ENCODE peak calls at places on chromosomes 5 and 9, in six cellular contexts. O, V, F, S, D and L are unnamed samples.
A peak's percentile ranks its signal among the peaks of the same experiment; 100 is the strongest.

GRCh38 chr5:41457094-41457493 is 53.3 kb downstream of the PLCXD3 start:
- DNase-seq in F (no peak), S (no peak), D (no peak), V (no peak), O (no peak), L (no peak)

GRCh38 chr5:133401731-133402347 is 210.5 kb downstream of the FSTL4 start:
- DNase-seq in O (peak; percentile 34), S (no peak), F (no peak), V (no peak), D (no peak), L (no peak)

GRCh38 chr9:4262735-4263141 is 37.1 kb downstream of the GLIS3 start:
- DNase-seq in D (no peak), O (peak; percentile 68), V (no peak), F (no peak), S (peak; percentile 96), L (no peak)

GRCh38 chr5:176144508-176144907 is 93.7 kb upstream of the SIMC1 start:
- DNase-seq in F (no peak), S (no peak), D (no peak), V (no peak), O (no peak), L (no peak)

GRCh38 chr9:90870646-90871326 is 69.2 kb downstream of the SYK start:
- DNase-seq in D (no peak), O (peak; percentile 59), F (peak; percentile 68), S (peak; percentile 22), V (no peak), L (no peak)

GRCh38 chr5:98349251-98349989 is 424.0 kb upstream of the RGMB start:
- DNase-seq in D (no peak), S (peak; percentile 70), O (peak; percentile 46), V (no peak), F (no peak), L (no peak)

GRCh38 chr5:4941957-4942830 is 197.9 kb upstream of the ADAMTS16 start:
- DNase-seq in O (peak; percentile 86), S (peak; percentile 14), F (no peak), D (no peak), V (no peak), L (peak; percentile 18)

GRCh38 chr9:20304001-20304400 is 318.3 kb downstream of the MLLT3 start:
- DNase-seq in O (peak; percentile 45), S (no peak), D (no peak), V (no peak), F (no peak), L (no peak)

GRCh38 chr9:134597041-134597913 is 44.3 kb upstream of the COL5A1 start:
- DNase-seq in F (peak; percentile 36), V (no peak), S (no peak), D (peak; percentile 42), O (no peak), L (no peak)

GRCh38 chr5:158886086-158886485 is 213.6 kb downstream of the EBF1 start:
- DNase-seq in D (no peak), O (no peak), S (no peak), F (no peak), V (no peak), L (no peak)

GRCh38 chr5:127112347-127112864 is 39.1 kb upstream of the C5orf63 start:
- DNase-seq in V (no peak), S (no peak), O (no peak), D (no peak), F (no peak), L (no peak)

GRCh38 chr5:5276471-5276870 is 136.3 kb downstream of the ADAMTS16 start:
- DNase-seq in V (no peak), D (no peak), S (no peak), O (no peak), F (no peak), L (no peak)

GRCh38 chr5:37683072-37683471 is 156.8 kb downstream of the GDNF start:
- DNase-seq in S (no peak), D (no peak), O (no peak), V (no peak), F (no peak), L (no peak)

GRCh38 chr5:151238303-151238741 is 14.4 kb upstream of the CCDC69 start:
- DNase-seq in F (peak; percentile 77), D (no peak), S (no peak), V (no peak), O (no peak), L (peak; percentile 81)

GRCh38 chr9:98455957-98456621 is 200.6 kb upstream of the TBC1D2 start:
- DNase-seq in F (no peak), V (no peak), D (no peak), S (no peak), O (no peak), L (no peak)

GRCh38 chr9:78856144-78856543 is 559.2 kb downstream of the PSAT1 start:
- DNase-seq in S (no peak), V (no peak), F (no peak), D (no peak), O (no peak), L (no peak)

GRCh38 chr9:82488319-82488701 is 499.7 kb downstream of the SPATA31D1 start:
- DNase-seq in O (no peak), F (no peak), V (no peak), D (no peak), S (no peak), L (no peak)

GRCh38 chr9:93698140-93698908 is 121.9 kb downstream of the PHF2 start:
- DNase-seq in V (no peak), O (peak; percentile 25), F (no peak), S (no peak), D (no peak), L (no peak)

GRCh38 chr5:141382469-141383294 is at the start of gene PCDHGA7:
- DNase-seq in F (no peak), D (no peak), S (no peak), V (no peak), O (no peak), L (no peak)

GRCh38 chr9:79185866-79186265 is 385.9 kb upstream of the TLE4 start:
- DNase-seq in V (no peak), F (no peak), O (no peak), S (no peak), D (peak; percentile 63), L (no peak)

GRCh38 chr5:142698447-142698846 is 12.6 kb upstream of the FGF1 start:
- DNase-seq in S (no peak), F (no peak), O (peak; percentile 29), V (no peak), D (no peak), L (no peak)

GRCh38 chr5:142696379-142696778 is 10.5 kb upstream of the FGF1 start:
- DNase-seq in S (no peak), O (no peak), D (no peak), V (no peak), F (no peak), L (no peak)

GRCh38 chr5:142697846-142698245 is 12.0 kb upstream of the FGF1 start:
- DNase-seq in F (no peak), D (no peak), V (no peak), S (no peak), O (no peak), L (no peak)

GRCh38 chr5:142699105-142699720 is 13.3 kb upstream of the FGF1 start:
- DNase-seq in F (peak; percentile 92), D (peak; percentile 90), O (peak; percentile 96), V (peak; percentile 58), S (peak; percentile 85), L (peak; percentile 11)

GRCh38 chr5:142697356-142697807 is 11.5 kb upstream of the FGF1 start:
- DNase-seq in F (no peak), O (peak; percentile 60), V (no peak), S (peak; percentile 21), D (no peak), L (no peak)
- H3K4me3 ChIP-seq in F (no peak overlapping the region), O (no peak overlapping the region), V (no peak overlapping the region), S (no peak overlapping the region), D (no peak overlapping the region), L (no peak overlapping the region)

GRCh38 chr9:124015661-124016131 is 4.1 kb downstream of the LHX2 start:
- DNase-seq in S (no peak), D (peak; percentile 46), O (peak; percentile 78), V (no peak), F (no peak), L (no peak)

GRCh38 chr9:124015091-124015660 is 3.6 kb downstream of the LHX2 start:
- DNase-seq in S (peak; percentile 65), D (peak; percentile 51), F (no peak), O (peak; percentile 84), V (no peak), L (no peak)

GRCh38 chr9:124013263-124014211 is 2.0 kb downstream of the LHX2 start:
- DNase-seq in O (peak; percentile 86), F (no peak), D (peak; percentile 42), S (peak; percentile 66), V (no peak), L (peak; percentile 59)

GRCh38 chr9:124012368-124013262 is 1.0 kb downstream of the LHX2 start:
- DNase-seq in S (peak; percentile 43), V (no peak), F (no peak), D (peak; percentile 49), O (peak; percentile 74), L (peak; percentile 57)

DNA sequence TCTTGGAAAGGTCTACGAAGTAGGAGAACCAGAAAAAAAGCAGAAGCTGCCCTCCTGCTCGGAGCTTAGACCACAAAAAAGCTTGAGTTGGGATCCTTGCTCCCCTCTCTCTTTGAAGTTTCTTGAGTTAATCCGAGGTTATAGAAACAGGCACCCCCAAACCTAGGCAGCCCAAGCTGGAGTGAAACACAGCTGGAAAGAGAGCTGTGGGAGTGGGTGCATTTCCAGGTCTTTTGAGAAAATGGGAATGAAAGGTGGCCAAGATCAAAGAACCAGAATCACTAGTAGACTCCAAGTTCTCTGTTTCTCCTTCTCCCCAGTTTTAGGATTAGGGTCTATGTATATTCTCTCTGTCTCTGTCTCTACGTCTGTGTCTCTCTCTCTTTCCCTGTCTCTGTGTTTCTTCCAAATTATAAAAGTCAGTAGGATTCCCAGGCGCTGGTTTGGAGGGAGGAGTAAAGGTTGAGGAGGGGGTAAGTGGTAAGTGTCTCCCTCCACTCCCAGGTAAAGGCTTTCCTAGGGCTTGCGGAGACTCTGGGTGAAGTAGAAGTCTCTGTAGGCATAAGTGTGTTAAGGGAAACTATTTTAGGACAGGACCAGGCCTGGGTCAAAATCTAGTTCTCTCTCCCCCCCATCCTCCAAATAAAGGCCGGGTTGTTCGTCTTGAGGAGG is 2.9 kb downstream of the LHX2 start:
- DNase-seq in O (no peak), D (peak; percentile 19), S (no peak), V (no peak), F (no peak), L (no peak)
- H3K27me3 ChIP-seq in O (peaks cover 99% of the 10 kb centered on the region), D (peaks cover 100% of the 10 kb centered on the region), S (peaks cover 78% of the 10 kb centered on the region), V (peaks cover 70% of the 10 kb centered on the region), F (peaks cover 97% of the 10 kb centered on the region), L (no peaks in the 10 kb centered on the region)

DNA sequence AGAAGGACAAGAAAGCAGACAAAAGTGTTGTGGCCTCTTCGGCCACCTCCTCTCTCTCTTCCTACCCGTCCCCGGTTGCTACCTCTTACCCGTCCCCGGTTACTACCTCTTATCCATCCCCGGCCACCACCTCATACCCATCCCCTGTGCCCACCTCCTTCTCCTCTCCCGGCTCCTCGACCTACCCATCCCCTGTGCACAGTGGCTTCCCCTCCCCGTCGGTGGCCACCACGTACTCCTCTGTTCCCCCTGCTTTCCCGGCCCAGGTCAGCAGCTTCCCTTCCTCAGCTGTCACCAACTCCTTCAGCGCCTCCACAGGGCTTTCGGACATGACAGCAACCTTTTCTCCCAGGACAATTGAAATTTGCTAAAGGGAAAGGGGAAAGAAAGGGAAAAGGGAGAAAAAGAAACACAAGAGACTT is 2.4 kb downstream of the EGR1 start:
- DNase-seq in O (no peak), D (no peak), S (peak; percentile 39), F (no peak), V (no peak), L (no peak)
- H3K4me3 ChIP-seq in O (no peak overlapping the region), D (peak overlapping the region; percentile 87), S (no peak overlapping the region), F (peak overlapping the region; percentile 93), V (no peak overlapping the region), L (no peak overlapping the region)

DNA sequence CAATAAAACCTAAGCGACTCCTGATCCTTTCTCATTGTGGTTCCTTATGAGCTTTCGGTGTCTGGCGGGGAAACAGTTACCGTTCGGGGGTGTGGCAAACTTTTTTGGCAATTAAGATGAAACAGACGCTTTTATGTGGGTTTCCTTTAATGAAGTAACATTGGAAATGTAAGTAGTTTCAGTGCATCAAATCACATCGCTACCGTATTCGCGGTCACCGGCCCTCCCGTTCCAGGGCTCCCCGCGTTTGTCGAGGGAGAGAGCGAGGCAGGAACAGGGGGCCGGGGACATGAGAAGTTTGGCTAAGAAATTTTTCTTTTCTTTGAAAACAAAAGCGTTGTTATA is 3.9 kb upstream of the IRX2 start:
- DNase-seq in V (no peak), S (no peak), F (no peak), O (peak; percentile 60), D (no peak), L (no peak)
- H3K27me3 ChIP-seq in V (no peaks in the 10 kb centered on the region), S (peaks cover 28% of the 10 kb centered on the region), F (peaks cover 46% of the 10 kb centered on the region), O (peaks cover 74% of the 10 kb centered on the region), D (peaks cover 36% of the 10 kb centered on the region), L (no peaks in the 10 kb centered on the region)